ENCODE peak calls at places on chromosomes 6 and 20, in four cellular contexts. G is GM13977, O is uterus, F is left lung. W is an unnamed sample.

GRCh38 chr6:51929934-51930574 is 157.4 kb downstream of the PKHD1 start:
- DNase-seq in G (no peak), O (no peak), F (no peak), W (no peak)

GRCh38 chr6:20877008-20877937 is 343.0 kb downstream of the CDKAL1 start:
- DNase-seq in G (peak), O (peak), F (no peak), W (no peak)

GRCh38 chr20:53900380-53900999 is 169.9 kb downstream of the BCAS1 start:
- DNase-seq in O (no peak), G (no peak), F (no peak), W (no peak)

GRCh38 chr6:46353450-46353998 is 137.7 kb downstream of the RCAN2 start:
- DNase-seq in O (no peak), G (no peak), F (no peak), W (no peak)

GRCh38 chr6:37624121-37624520 is 73.6 kb downstream of the MDGA1 start:
- DNase-seq in O (no peak), F (no peak), G (no peak), W (no peak)

GRCh38 chr6:74277749-74278148 is 581.7 kb downstream of the CD109 start:
- DNase-seq in O (no peak), F (no peak), G (no peak), W (no peak)

GRCh38 chr6:145026267-145026679 is 709.0 kb downstream of the EPM2A start:
- DNase-seq in G (no peak), F (no peak), O (no peak), W (no peak)

GRCh38 chr6:158143700-158144099 is 24.4 kb downstream of the SERAC1 start:
- DNase-seq in G (peak), F (no peak), O (no peak), W (no peak)

GRCh38 chr6:28980797-28981390 is 24.2 kb downstream of the ZNF311 start:
- DNase-seq in O (peak), G (peak), F (no peak), W (no peak)

GRCh38 chr6:6546318-6547110 is 42.0 kb upstream of the LY86 start:
- DNase-seq in F (peak), G (peak), O (peak), W (peak)

GRCh38 chr6:20919677-20920385 is 385.6 kb downstream of the CDKAL1 start:
- DNase-seq in O (no peak), G (peak), F (no peak), W (no peak)

GRCh38 chr6:32947552-32948465 is 5.1 kb downstream of the HLA-DMA start:
- DNase-seq in O (no peak), G (no peak), F (no peak), W (no peak)

GRCh38 chr6:143811492-143812157 is 31.5 kb upstream of the LTV1 start:
- DNase-seq in G (no peak), F (no peak), O (no peak), W (no peak)

GRCh38 chr20:37505263-37506165 is 15.5 kb upstream of the NNAT start:
- DNase-seq in F (no peak), O (no peak), G (no peak), W (no peak)

GRCh38 chr6:129030231-129030630 is 147.3 kb downstream of the LAMA2 start:
- DNase-seq in G (no peak), F (no peak), O (no peak), W (no peak)

GRCh38 chr6:157442296-157442695 is 61.3 kb downstream of the ZDHHC14 start:
- DNase-seq in G (no peak), F (no peak), O (no peak), W (no peak)

GRCh38 chr6:6781172-6781876 is 192.8 kb downstream of the LY86 start:
- DNase-seq in O (peak), G (no peak), F (no peak), W (no peak)

GRCh38 chr20:38260378-38261053 is at the start of gene KIAA1755:
- DNase-seq in F (peak), O (peak), G (no peak), W (no peak)

GRCh38 chr20:23226612-23227265 is 123.9 kb upstream of the NXT1 start:
- DNase-seq in F (no peak), O (no peak), G (no peak), W (no peak)

GRCh38 chr20:17610566-17611289 is 40.9 kb downstream of the DSTN start:
- DNase-seq in O (no peak), F (peak), G (peak), W (no peak)

GRCh38 chr20:35226775-35227681 is 538 bp downstream of the MMP24 start:
- DNase-seq in O (peak), F (peak), G (peak), W (no peak)

GRCh38 chr6:149211046-149211571 is 106.4 kb upstream of the TAB2 start:
- DNase-seq in O (no peak), G (peak), F (no peak), W (no peak)

GRCh38 chr20:6480328-6481030 is 287.0 kb upstream of the BMP2 start:
- DNase-seq in F (no peak), G (no peak), O (no peak), W (no peak)

GRCh38 chr6:115838763-115839401 is 221.8 kb downstream of the FRK start:
- DNase-seq in G (peak), O (no peak), F (no peak), W (no peak)

GRCh38 chr20:51960004-51960403 is 157.7 kb upstream of the SALL4 start:
- DNase-seq in O (no peak), G (no peak), F (no peak), W (no peak)

GRCh38 chr6:159788757-159789376 is 535 bp downstream of the TCP1 start:
- DNase-seq in G (peak), O (peak), F (peak), W (no peak)

GRCh38 chr6:168699631-168700315 is 258.8 kb downstream of the SMOC2 start:
- DNase-seq in F (no peak), G (no peak), O (peak), W (no peak)

GRCh38 chr20:23167436-23167835 is 81.3 kb upstream of the CD93 start:
- DNase-seq in O (no peak), G (no peak), F (no peak), W (no peak)

GRCh38 chr6:113668712-113669408 is 188.3 kb upstream of the MARCKS start:
- DNase-seq in G (peak), O (no peak), F (no peak), W (no peak)

GRCh38 chr6:89372506-89372901 is 20.0 kb upstream of the UBE2J1 start:
- DNase-seq in O (no peak), F (no peak), G (no peak), W (no peak)

GRCh38 chr6:149925974-149926777 is 3.3 kb upstream of the RAET1G start:
- DNase-seq in G (no peak), F (peak), O (peak), W (no peak)

GRCh38 chr20:58584881-58585752 is 66.0 kb upstream of the STX16 start:
- DNase-seq in G (no peak), F (no peak), O (no peak), W (no peak)

GRCh38 chr6:52929321-52930164 is 20.0 kb upstream of the GSTA3 start:
- DNase-seq in G (no peak), F (no peak), O (no peak), W (no peak)

GRCh38 chr20:37151529-37151928 is 27.6 kb upstream of the RPN2 start:
- DNase-seq in G (no peak), O (no peak), F (no peak), W (no peak)

GRCh38 chr6:125791151-125791819 is 525 bp downstream of the NCOA7 start:
- DNase-seq in O (no peak), G (peak), F (peak), W (no peak)

GRCh38 chr6:141103246-141103645 is 1029.5 kb upstream of the GJE1 start:
- DNase-seq in G (no peak), O (no peak), F (no peak), W (no peak)

GRCh38 chr6:111663232-111663631 is 57.6 kb upstream of the TRAF3IP2 start:
- DNase-seq in O (peak), F (no peak), G (no peak), W (no peak)

GRCh38 chr6:11585426-11586016 is 48.0 kb downstream of the TMEM170B start:
- DNase-seq in F (no peak), G (peak), O (no peak), W (no peak)

GRCh38 chr6:28537065-28537464 is 11.4 kb downstream of the GPX5 start:
- DNase-seq in G (no peak), F (no peak), O (no peak), W (no peak)

GRCh38 chr20:6828794-6829423 is 61.4 kb downstream of the BMP2 start:
- DNase-seq in F (no peak), G (peak), O (peak), W (no peak)

GRCh38 chr20:25571817-25572216 is 13.5 kb downstream of the NINL start:
- DNase-seq in O (no peak), F (no peak), G (no peak), W (no peak)
- TF ChIP-seq CTCF in O (no peak), F (no peak), G (no peak), W (no peak)

GRCh38 chr6:76817429-76817828 is 645.9 kb downstream of the HTR1B start:
- DNase-seq in O (no peak), F (peak), G (no peak), W (no peak)

GRCh38 chr6:76810286-76810685 is 653.0 kb downstream of the HTR1B start:
- DNase-seq in G (no peak), O (no peak), F (peak), W (no peak)

GRCh38 chr6:76818451-76818850 is 644.8 kb downstream of the HTR1B start:
- DNase-seq in O (no peak), G (no peak), F (peak), W (no peak)

DNA sequence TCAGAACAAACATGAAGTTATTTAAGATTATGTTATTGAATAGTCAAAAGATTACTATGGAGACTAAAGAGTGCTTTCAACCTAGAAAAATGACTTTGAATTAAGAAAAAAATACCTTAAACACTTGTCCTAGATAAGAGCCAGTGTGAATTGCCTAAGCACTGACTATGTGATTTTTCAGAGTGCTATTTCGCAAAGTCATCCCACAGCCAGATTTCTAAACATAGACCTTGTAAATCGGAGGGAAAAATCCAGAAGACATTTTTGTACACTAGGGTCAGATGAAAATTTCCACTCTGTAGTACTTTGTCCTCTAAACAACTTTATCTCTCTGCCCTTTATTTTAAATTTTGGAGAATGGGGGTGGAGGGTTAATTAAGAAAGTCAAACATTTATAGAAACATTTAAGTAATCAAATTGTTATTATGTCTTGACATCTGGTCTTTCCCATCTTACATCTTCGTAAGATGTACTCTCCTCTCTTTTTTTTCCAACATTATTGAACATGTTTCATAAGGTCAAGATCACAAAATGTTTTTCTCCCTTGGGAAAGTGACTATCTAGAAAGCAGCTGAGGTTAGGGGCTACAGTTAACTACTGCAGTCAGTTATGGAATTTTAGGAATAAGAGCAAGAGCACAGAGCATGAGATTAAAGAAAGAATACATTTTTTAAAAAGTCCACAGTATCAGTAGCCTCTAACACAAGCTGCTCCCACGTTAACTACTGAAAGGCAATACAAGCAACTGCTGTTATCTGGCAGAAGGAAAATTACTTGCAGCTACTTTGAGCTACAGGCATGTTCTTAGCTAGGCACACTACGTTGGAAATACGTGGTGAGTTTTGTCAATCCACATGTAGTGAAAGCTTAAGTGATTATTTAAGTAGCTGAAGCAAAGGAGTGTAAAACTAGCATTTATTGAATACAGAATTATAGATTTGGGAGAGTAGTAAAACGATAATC is 648.5 kb downstream of the HTR1B start:
- DNase-seq in O (no peak), F (no peak), G (no peak), W (no peak)
- TF ChIP-seq CTCF in O (no peak), F (no peak), G (no peak), W (no peak)

GRCh38 chr20:1964659-1965405 is 29.0 kb downstream of the PDYN start:
- DNase-seq in O (no peak), G (no peak), F (no peak), W (no peak)
- TF ChIP-seq CTCF in O (no peak), G (no peak), F (no peak), W (no peak)

GRCh38 chr6:152982768-152983636 is at the start of gene FBXO5:
- DNase-seq in G (peak), F (peak), O (peak), W (peak)
- TF ChIP-seq CTCF in G (no peak), F (no peak), O (no peak), W (no peak)

GRCh38 chr6:170260686-170261085 is 30.2 kb downstream of the DLL1 start:
- DNase-seq in G (no peak), F (peak), O (no peak), W (no peak)
- TF ChIP-seq CTCF in G (peak), F (no peak), O (no peak), W (no peak)

GRCh38 chr6:134316733-134317431 is 1.0 kb downstream of the SGK1 start:
- DNase-seq in F (no peak), G (no peak), O (no peak), W (no peak)
- TF ChIP-seq CTCF in F (no peak), G (no peak), O (no peak), W (no peak)

GRCh38 chr6:25354078-25354940 is 75.1 kb downstream of the CARMIL1 start:
- DNase-seq in F (no peak), O (no peak), G (no peak), W (no peak)
- TF ChIP-seq CTCF in F (no peak), O (no peak), G (no peak), W (no peak)

GRCh38 chr6:13428528-13429405 is 58.6 kb downstream of the GFOD1 start:
- DNase-seq in O (no peak), F (no peak), G (peak), W (no peak)
- TF ChIP-seq CTCF in O (no peak), F (no peak), G (peak), W (peak)